ENCODE peak calls at places on chromosomes 16 and 17, in eight cellular contexts. One of them, this sample, is unnamed.
A peak's percentile ranks its signal among the peaks of the same experiment; 100 is the strongest.

GRCh38 chr17:81401727-81402529 is 6.7 kb downstream of the BAHCC1 start:
- DNase-seq in HL-60: no peak
- DNase-seq in suprapubic skin: no peak
- DNase-seq in stomach: no peak
- DNase-seq in GM23338: peak; percentile 68
- DNase-seq in endothelial cell of umbilical vein: peak; percentile 41
- DNase-seq in transverse colon: peak; percentile 55
- DNase-seq in HCT116: no peak
- DNase-seq in this sample: no peak

GRCh38 chr16:85821441-85821901 is 22.0 kb downstream of the COX4I1 start:
- DNase-seq in HL-60: no peak
- DNase-seq in suprapubic skin: peak; percentile 79
- DNase-seq in stomach: peak; percentile 83
- DNase-seq in GM23338: peak; percentile 89
- DNase-seq in endothelial cell of umbilical vein: peak; percentile 67
- DNase-seq in transverse colon: peak; percentile 81
- DNase-seq in HCT116: peak; percentile 76
- DNase-seq in this sample: peak; percentile 89

GRCh38 chr17:30224419-30224960 is 11.0 kb downstream of the SLC6A4 start:
- DNase-seq in HL-60: no peak
- DNase-seq in suprapubic skin: no peak
- DNase-seq in stomach: no peak
- DNase-seq in GM23338: no peak
- DNase-seq in endothelial cell of umbilical vein: no peak
- DNase-seq in transverse colon: no peak
- DNase-seq in HCT116: no peak
- DNase-seq in this sample: no peak

GRCh38 chr16:85028638-85029412 is 1.2 kb downstream of the KIAA0513 start:
- DNase-seq in HL-60: no peak
- DNase-seq in suprapubic skin: no peak
- DNase-seq in stomach: peak; percentile 84
- DNase-seq in GM23338: no peak
- DNase-seq in endothelial cell of umbilical vein: peak; percentile 84
- DNase-seq in transverse colon: peak; percentile 80
- DNase-seq in HCT116: no peak
- DNase-seq in this sample: peak; percentile 83

GRCh38 chr17:30267625-30268024 is 24.1 kb downstream of the BLMH start:
- DNase-seq in HL-60: no peak
- DNase-seq in suprapubic skin: no peak
- DNase-seq in stomach: no peak
- DNase-seq in GM23338: no peak
- DNase-seq in endothelial cell of umbilical vein: no peak
- DNase-seq in transverse colon: no peak
- DNase-seq in HCT116: no peak
- DNase-seq in this sample: no peak

GRCh38 chr17:4947010-4947410 is 1.3 kb downstream of the PFN1 start:
- DNase-seq in HL-60: no peak
- DNase-seq in suprapubic skin: no peak
- DNase-seq in stomach: no peak
- DNase-seq in GM23338: no peak
- DNase-seq in endothelial cell of umbilical vein: no peak
- DNase-seq in transverse colon: no peak
- DNase-seq in HCT116: no peak
- DNase-seq in this sample: peak; percentile 76

GRCh38 chr17:75566456-75567233 is 21.0 kb upstream of the MYO15B start:
- DNase-seq in HL-60: no peak
- DNase-seq in suprapubic skin: no peak
- DNase-seq in stomach: no peak
- DNase-seq in GM23338: no peak
- DNase-seq in endothelial cell of umbilical vein: no peak
- DNase-seq in transverse colon: no peak
- DNase-seq in HCT116: no peak
- DNase-seq in this sample: no peak

GRCh38 chr16:70778901-70779309 is 22.1 kb downstream of the VAC14 start:
- DNase-seq in HL-60: no peak
- DNase-seq in suprapubic skin: peak; percentile 83
- DNase-seq in stomach: no peak
- DNase-seq in GM23338: peak; percentile 86
- DNase-seq in endothelial cell of umbilical vein: peak; percentile 7
- DNase-seq in transverse colon: peak; percentile 38
- DNase-seq in HCT116: peak; percentile 81
- DNase-seq in this sample: peak; percentile 85

GRCh38 chr17:311119-311848 is 41.3 kb downstream of the RPH3AL start:
- DNase-seq in HL-60: no peak
- DNase-seq in suprapubic skin: no peak
- DNase-seq in stomach: no peak
- DNase-seq in GM23338: peak; percentile 42
- DNase-seq in endothelial cell of umbilical vein: no peak
- DNase-seq in transverse colon: no peak
- DNase-seq in HCT116: no peak
- DNase-seq in this sample: peak; percentile 28

GRCh38 chr16:3912373-3912772 is 31.9 kb upstream of the CREBBP start:
- DNase-seq in HL-60: no peak
- DNase-seq in suprapubic skin: no peak
- DNase-seq in stomach: no peak
- DNase-seq in GM23338: no peak
- DNase-seq in endothelial cell of umbilical vein: no peak
- DNase-seq in transverse colon: no peak
- DNase-seq in HCT116: no peak
- DNase-seq in this sample: no peak

GRCh38 chr17:50981279-50981678 is 115.1 kb upstream of the TOB1 start:
- DNase-seq in HL-60: no peak
- DNase-seq in suprapubic skin: no peak
- DNase-seq in stomach: no peak
- DNase-seq in GM23338: no peak
- DNase-seq in endothelial cell of umbilical vein: no peak
- DNase-seq in transverse colon: no peak
- DNase-seq in HCT116: no peak
- DNase-seq in this sample: no peak

GRCh38 chr17:74957935-74958549 is 14.5 kb downstream of the HID1 start:
- DNase-seq in HL-60: no peak
- DNase-seq in suprapubic skin: peak; percentile 84
- DNase-seq in stomach: peak; percentile 81
- DNase-seq in GM23338: peak; percentile 87
- DNase-seq in endothelial cell of umbilical vein: peak; percentile 59
- DNase-seq in transverse colon: peak; percentile 79
- DNase-seq in HCT116: no peak
- DNase-seq in this sample: peak; percentile 81

GRCh38 chr17:32445075-32445427 is 741 bp downstream of the PSMD11 start:
- DNase-seq in HL-60: peak; percentile 15
- DNase-seq in suprapubic skin: no peak
- DNase-seq in stomach: peak; percentile 28
- DNase-seq in GM23338: peak; percentile 55
- DNase-seq in endothelial cell of umbilical vein: peak; percentile 76
- DNase-seq in transverse colon: peak; percentile 51
- DNase-seq in HCT116: no peak
- DNase-seq in this sample: peak; percentile 66

GRCh38 chr16:50835358-50836060 is 93.6 kb downstream of the CYLD start:
- DNase-seq in HL-60: no peak
- DNase-seq in suprapubic skin: no peak
- DNase-seq in stomach: no peak
- DNase-seq in GM23338: no peak
- DNase-seq in endothelial cell of umbilical vein: no peak
- DNase-seq in transverse colon: no peak
- DNase-seq in HCT116: no peak
- DNase-seq in this sample: no peak

GRCh38 chr17:75116681-75117080 is 6.9 kb downstream of the ARMC7 start:
- DNase-seq in HL-60: no peak
- DNase-seq in suprapubic skin: no peak
- DNase-seq in stomach: no peak
- DNase-seq in GM23338: no peak
- DNase-seq in endothelial cell of umbilical vein: no peak
- DNase-seq in transverse colon: no peak
- DNase-seq in HCT116: no peak
- DNase-seq in this sample: no peak

GRCh38 chr16:28280881-28281836 is 11.2 kb upstream of the SBK1 start:
- DNase-seq in HL-60: no peak
- DNase-seq in suprapubic skin: no peak
- DNase-seq in stomach: no peak
- DNase-seq in GM23338: peak; percentile 45
- DNase-seq in endothelial cell of umbilical vein: no peak
- DNase-seq in transverse colon: no peak
- DNase-seq in HCT116: no peak
- DNase-seq in this sample: no peak

GRCh38 chr16:740764-741505 is at the start of gene CIAO3:
- DNase-seq in HL-60: peak; percentile 89
- DNase-seq in suprapubic skin: peak; percentile 92
- DNase-seq in stomach: peak; percentile 91
- DNase-seq in GM23338: peak; percentile 96
- DNase-seq in endothelial cell of umbilical vein: peak; percentile 86
- DNase-seq in transverse colon: peak; percentile 91
- DNase-seq in HCT116: peak; percentile 76
- DNase-seq in this sample: peak; percentile 94

GRCh38 chr16:75763250-75763649 is 37.0 kb upstream of the CPHXL start:
- DNase-seq in HL-60: no peak
- DNase-seq in suprapubic skin: no peak
- DNase-seq in stomach: no peak
- DNase-seq in GM23338: peak; percentile 17
- DNase-seq in endothelial cell of umbilical vein: no peak
- DNase-seq in transverse colon: no peak
- DNase-seq in HCT116: no peak
- DNase-seq in this sample: no peak

GRCh38 chr16:15518412-15519351 is 84.3 kb downstream of the BMERB1 start:
- DNase-seq in HL-60: no peak
- DNase-seq in suprapubic skin: no peak
- DNase-seq in stomach: no peak
- DNase-seq in GM23338: no peak
- DNase-seq in endothelial cell of umbilical vein: peak; percentile 85
- DNase-seq in transverse colon: no peak
- DNase-seq in HCT116: no peak
- DNase-seq in this sample: peak; percentile 72

DNA sequence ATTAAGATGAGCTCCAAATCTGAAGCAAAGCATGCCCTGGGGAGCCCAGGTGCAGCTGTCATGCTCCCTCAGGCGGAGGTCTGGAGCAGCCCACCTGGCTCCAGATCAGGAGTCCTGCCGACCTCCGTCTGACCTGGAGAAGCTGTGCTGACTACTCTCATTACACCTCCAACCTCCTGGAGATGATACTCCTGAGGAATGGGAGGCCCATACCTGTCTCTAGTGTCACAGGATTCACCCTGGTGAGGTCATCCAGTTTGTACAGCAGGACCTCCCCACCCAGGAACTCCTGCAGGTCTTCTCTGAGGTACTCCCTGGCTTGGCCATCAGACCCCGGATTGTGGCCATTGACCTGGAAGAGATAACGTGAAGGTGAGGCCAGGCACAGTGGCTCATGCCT is 6.8 kb downstream of the MYO19 start:
- DNase-seq in HL-60: no peak
- DNase-seq in suprapubic skin: peak; percentile 42
- DNase-seq in stomach: no peak
- DNase-seq in GM23338: no peak
- DNase-seq in endothelial cell of umbilical vein: no peak
- DNase-seq in transverse colon: no peak
- DNase-seq in HCT116: no peak
- DNase-seq in this sample: no peak
- H3K27me3 ChIP-seq in HL-60: no peaks in the 10 kb centered on the region
- H3K27me3 ChIP-seq in suprapubic skin: no peaks in the 10 kb centered on the region
- H3K27me3 ChIP-seq in stomach: no peaks in the 10 kb centered on the region
- H3K27me3 ChIP-seq in GM23338: no peaks in the 10 kb centered on the region
- H3K27me3 ChIP-seq in endothelial cell of umbilical vein: no peaks in the 10 kb centered on the region
- H3K27me3 ChIP-seq in transverse colon: no peaks in the 10 kb centered on the region
- H3K27me3 ChIP-seq in HCT116: no peaks in the 10 kb centered on the region
- H3K27me3 ChIP-seq in this sample: no peaks in the 10 kb centered on the region

GRCh38 chr16:23149267-23149992 is at the start of gene USP31:
- DNase-seq in HL-60: peak; percentile 87
- DNase-seq in suprapubic skin: peak; percentile 94
- DNase-seq in stomach: peak; percentile 95
- DNase-seq in GM23338: peak; percentile 98
- DNase-seq in endothelial cell of umbilical vein: peak; percentile 96
- DNase-seq in transverse colon: peak; percentile 96
- DNase-seq in HCT116: peak; percentile 86
- DNase-seq in this sample: peak; percentile 97

GRCh38 chr16:23148513-23149266 is 562 bp downstream of the USP31 start:
- DNase-seq in HL-60: peak; percentile 24
- DNase-seq in suprapubic skin: peak; percentile 79
- DNase-seq in stomach: peak; percentile 76
- DNase-seq in GM23338: peak; percentile 57
- DNase-seq in endothelial cell of umbilical vein: peak; percentile 63
- DNase-seq in transverse colon: peak; percentile 83
- DNase-seq in HCT116: no peak
- DNase-seq in this sample: peak; percentile 88

GRCh38 chr16:23146877-23147601 is 2.2 kb downstream of the USP31 start:
- DNase-seq in HL-60: no peak
- DNase-seq in suprapubic skin: no peak
- DNase-seq in stomach: no peak
- DNase-seq in GM23338: no peak
- DNase-seq in endothelial cell of umbilical vein: peak; percentile 43
- DNase-seq in transverse colon: no peak
- DNase-seq in HCT116: no peak
- DNase-seq in this sample: no peak

GRCh38 chr16:23148166-23148512 is 1.1 kb downstream of the USP31 start:
- DNase-seq in HL-60: no peak
- DNase-seq in suprapubic skin: no peak
- DNase-seq in stomach: no peak
- DNase-seq in GM23338: no peak
- DNase-seq in endothelial cell of umbilical vein: peak; percentile 51
- DNase-seq in transverse colon: no peak
- DNase-seq in HCT116: no peak
- DNase-seq in this sample: no peak

DNA sequence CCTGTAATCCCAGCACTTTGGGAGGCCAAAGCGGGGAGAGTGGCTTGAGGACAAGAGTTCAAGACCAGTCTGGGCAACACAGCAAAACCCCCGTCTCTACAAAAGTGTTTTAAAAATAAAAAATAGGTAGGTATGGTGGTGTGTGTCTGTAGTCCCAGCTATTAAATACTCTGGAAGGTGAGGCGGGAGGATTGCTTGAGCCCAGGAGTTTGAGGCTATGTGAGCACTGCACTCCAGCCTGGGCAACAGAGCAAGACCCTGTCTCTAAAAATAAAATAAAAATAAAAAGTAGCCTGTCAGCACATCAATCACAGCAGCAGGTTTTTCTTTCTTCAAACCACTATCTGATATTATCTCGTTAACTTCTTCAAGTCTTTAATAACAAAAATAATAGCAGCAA is 1.6 kb downstream of the USP31 start:
- DNase-seq in HL-60: no peak
- DNase-seq in suprapubic skin: no peak
- DNase-seq in stomach: no peak
- DNase-seq in GM23338: no peak
- DNase-seq in endothelial cell of umbilical vein: no peak
- DNase-seq in transverse colon: no peak
- DNase-seq in HCT116: no peak
- DNase-seq in this sample: no peak
- H3K4me3 ChIP-seq in HL-60: peak overlapping the region; percentile 84
- H3K4me3 ChIP-seq in suprapubic skin: peak overlapping the region; percentile 77
- H3K4me3 ChIP-seq in stomach: peak overlapping the region; percentile 70
- H3K4me3 ChIP-seq in GM23338: peak overlapping the region; percentile 86
- H3K4me3 ChIP-seq in endothelial cell of umbilical vein: peak overlapping the region; percentile 75
- H3K4me3 ChIP-seq in transverse colon: peak overlapping the region; percentile 78
- H3K4me3 ChIP-seq in HCT116: peak overlapping the region; percentile 91
- H3K4me3 ChIP-seq in this sample: peak overlapping the region; percentile 81

GRCh38 chr16:17416461-17417221 is 54.1 kb downstream of the XYLT1 start:
- DNase-seq in HL-60: peak; percentile 82
- DNase-seq in suprapubic skin: no peak
- DNase-seq in stomach: no peak
- DNase-seq in GM23338: peak; percentile 78
- DNase-seq in endothelial cell of umbilical vein: no peak
- DNase-seq in transverse colon: peak; percentile 60
- DNase-seq in HCT116: no peak
- DNase-seq in this sample: no peak
- TF ChIP-seq POLR2AphosphoS5 in HL-60: peak; percentile 40
- TF ChIP-seq POLR2AphosphoS5 in suprapubic skin: no peak
- TF ChIP-seq POLR2AphosphoS5 in stomach: no peak
- TF ChIP-seq POLR2AphosphoS5 in GM23338: no peak
- TF ChIP-seq POLR2AphosphoS5 in endothelial cell of umbilical vein: no peak
- TF ChIP-seq POLR2AphosphoS5 in transverse colon: peak; percentile 38
- TF ChIP-seq POLR2AphosphoS5 in HCT116: no peak
- TF ChIP-seq POLR2AphosphoS5 in this sample: no peak

GRCh38 chr16:87236516-87237115 is 80.6 kb downstream of the C16orf95 start:
- DNase-seq in HL-60: no peak
- DNase-seq in suprapubic skin: no peak
- DNase-seq in stomach: no peak
- DNase-seq in GM23338: no peak
- DNase-seq in endothelial cell of umbilical vein: no peak
- DNase-seq in transverse colon: no peak
- DNase-seq in HCT116: no peak
- DNase-seq in this sample: no peak
- H3K27me3 ChIP-seq in HL-60: no peaks in the 10 kb centered on the region
- H3K27me3 ChIP-seq in suprapubic skin: peaks cover 3% of the 10 kb centered on the region
- H3K27me3 ChIP-seq in stomach: no peaks in the 10 kb centered on the region
- H3K27me3 ChIP-seq in GM23338: no peaks in the 10 kb centered on the region
- H3K27me3 ChIP-seq in endothelial cell of umbilical vein: peaks cover 3% of the 10 kb centered on the region
- H3K27me3 ChIP-seq in transverse colon: peaks cover 5% of the 10 kb centered on the region
- H3K27me3 ChIP-seq in HCT116: no peaks in the 10 kb centered on the region
- H3K27me3 ChIP-seq in this sample: no peaks in the 10 kb centered on the region